ENCODE peak calls at places on chromosomes 6 and 20, in seven cellular contexts. A is H9, H is neural progenitor cell, L is OCI-LY7, X is GM23338, P is PC-3, U is IMR-90. N is an unnamed sample.

GRCh38 chr6:153015094-153015645 is 12.7 kb upstream of the MTRF1L start:
- DNase-seq in X (no peak), L (no peak), P (no peak), U (no peak), A (no peak), H (no peak), N (no peak)

GRCh38 chr20:64188682-64189529 is 24.7 kb downstream of the MYT1 start:
- DNase-seq in H (peak; percentile 74), A (peak; percentile 76), X (peak; percentile 96), L (no peak), U (peak; percentile 69), P (peak; percentile 31), N (peak; percentile 53)

GRCh38 chr6:14831922-14832321 is 413.9 kb upstream of the JARID2 start:
- DNase-seq in L (no peak), A (no peak), H (peak; percentile 55), X (no peak), U (no peak), P (no peak), N (no peak)

GRCh38 chr6:169263836-169264608 is 10.4 kb upstream of the THBS2 start:
- DNase-seq in X (no peak), A (no peak), L (no peak), P (peak; percentile 71), U (peak; percentile 64), H (no peak), N (no peak)

GRCh38 chr20:59019217-59019616 is at the start of gene TUBB1:
- DNase-seq in A (no peak), L (no peak), U (no peak), X (no peak), H (no peak), P (no peak), N (no peak)

GRCh38 chr6:150684715-150685459 is 85.2 kb downstream of the PLEKHG1 start:
- DNase-seq in X (no peak), L (no peak), H (no peak), U (no peak), A (no peak), P (no peak), N (no peak)

GRCh38 chr6:129369737-129370136 is 340.2 kb downstream of the ARHGAP18 start:
- DNase-seq in H (no peak), P (no peak), A (no peak), U (no peak), X (no peak), L (no peak), N (no peak)

GRCh38 chr6:31874084-31874670 is 4.6 kb downstream of the SLC44A4 start:
- DNase-seq in X (no peak), H (no peak), L (no peak), U (no peak), P (peak; percentile 33), A (no peak), N (peak; percentile 74)

GRCh38 chr6:74091133-74091793 is 395.3 kb downstream of the CD109 start:
- DNase-seq in A (no peak), U (peak; percentile 58), H (peak; percentile 78), L (peak; percentile 45), X (peak; percentile 88), P (peak; percentile 58), N (no peak)

GRCh38 chr6:112018619-112019416 is 35.1 kb upstream of the CCN6 start:
- DNase-seq in P (peak; percentile 67), A (no peak), X (no peak), L (no peak), U (no peak), H (no peak), N (no peak)

GRCh38 chr20:50876816-50877215 is 54.4 kb downstream of the ADNP start:
- DNase-seq in A (no peak), U (no peak), H (no peak), P (no peak), L (no peak), X (no peak), N (no peak)

GRCh38 chr20:64109831-64110391 is 2.5 kb upstream of the NPBWR2 start:
- DNase-seq in H (no peak), P (no peak), A (no peak), X (peak; percentile 0), L (no peak), U (no peak), N (peak; percentile 19)

GRCh38 chr6:163180874-163181541 is 233.5 kb upstream of the QKI start:
- DNase-seq in L (no peak), X (peak; percentile 86), H (peak; percentile 81), A (peak; percentile 84), P (peak; percentile 77), U (no peak), N (peak; percentile 59)

GRCh38 chr6:106163446-106163965 is 77.4 kb downstream of the PRDM1 start:
- DNase-seq in A (peak; percentile 52), U (peak; percentile 76), H (peak; percentile 29), X (peak; percentile 50), L (peak; percentile 74), P (no peak), N (no peak)

GRCh38 chr6:42532038-42532669 is 31.7 kb upstream of the UBR2 start:
- DNase-seq in P (peak; percentile 75), A (no peak), U (peak; percentile 73), X (peak; percentile 80), H (peak; percentile 77), L (peak; percentile 75), N (peak; percentile 49)

GRCh38 chr20:5000263-5001173 is 792 bp downstream of the SLC23A2 start:
- DNase-seq in L (peak; percentile 33), H (peak; percentile 62), A (peak; percentile 54), X (peak; percentile 56), U (peak; percentile 18), P (no peak), N (no peak)
- H4K20me1 ChIP-seq in L (peaks cover 11% of the 10 kb centered on the region), H (peaks cover 19% of the 10 kb centered on the region), A (no peaks in the 10 kb centered on the region), X (peaks cover 11% of the 10 kb centered on the region), U (peaks cover 37% of the 10 kb centered on the region), P (peaks cover 14% of the 10 kb centered on the region), N (peaks cover 4% of the 10 kb centered on the region)

GRCh38 chr20:52852695-52853094 is 119.5 kb upstream of the TSHZ2 start:
- DNase-seq in U (no peak), L (no peak), P (no peak), H (no peak), X (no peak), A (no peak), N (no peak)

GRCh38 chr20:52845044-52845443 is 127.1 kb upstream of the TSHZ2 start:
- DNase-seq in P (no peak), X (no peak), L (no peak), U (no peak), A (no peak), H (no peak), N (no peak)

GRCh38 chr20:52847029-52847660 is 125.0 kb upstream of the TSHZ2 start:
- DNase-seq in U (no peak), X (no peak), H (no peak), A (no peak), L (no peak), P (no peak), N (no peak)

DNA sequence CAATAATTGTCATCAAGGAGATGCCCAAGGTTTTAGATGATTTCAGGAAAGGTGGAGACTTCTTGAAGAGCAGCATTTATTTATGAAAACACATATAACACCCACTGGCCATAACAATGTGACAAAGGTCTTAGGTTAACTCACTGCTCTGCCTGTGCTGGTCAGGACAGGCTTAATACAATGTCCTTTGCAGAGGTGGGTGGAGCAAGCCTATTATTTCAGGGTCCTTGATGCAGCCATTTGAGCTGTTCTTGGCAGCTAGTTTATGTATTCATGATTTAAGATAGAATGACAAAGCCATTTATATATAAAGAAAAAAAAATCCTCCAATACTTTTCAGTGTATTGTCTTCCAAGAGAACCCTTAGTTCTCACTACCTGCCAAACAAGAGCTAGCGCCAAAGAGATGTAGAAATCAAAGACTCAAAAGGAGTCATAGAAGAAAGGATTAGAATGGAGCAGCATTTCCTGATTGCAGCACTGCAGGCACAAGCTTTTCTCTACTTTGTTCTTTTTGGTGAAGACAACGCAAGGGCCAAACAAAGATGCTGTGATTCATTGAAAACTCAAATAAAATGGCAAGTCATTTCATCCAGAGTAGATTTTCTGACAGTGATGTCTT is 124.3 kb upstream of the TSHZ2 start:
- DNase-seq in P (no peak), H (peak; percentile 11), L (no peak), U (no peak), X (no peak), A (no peak), N (no peak)
- H3K27ac ChIP-seq in P (no peak overlapping the region), H (no peak overlapping the region), L (no peak overlapping the region), U (no peak overlapping the region), X (no peak overlapping the region), A (no peak overlapping the region), N (no peak overlapping the region)

GRCh38 chr20:2104236-2104635 is 2.6 kb downstream of the STK35 start:
- DNase-seq in L (no peak), P (no peak), X (no peak), A (no peak), U (no peak), H (no peak), N (no peak)
- H4K20me1 ChIP-seq in L (peaks cover 27% of the 10 kb centered on the region), P (peaks cover 31% of the 10 kb centered on the region), X (peaks cover 51% of the 10 kb centered on the region), A (no peaks in the 10 kb centered on the region), U (peaks cover 47% of the 10 kb centered on the region), H (peaks cover 63% of the 10 kb centered on the region), N (peaks cover 31% of the 10 kb centered on the region)

GRCh38 chr20:49483706-49484101 is 1.2 kb upstream of the KCNB1 start:
- DNase-seq in H (peak; percentile 56), L (no peak), U (no peak), P (no peak), A (peak; percentile 45), X (peak; percentile 30), N (no peak)

GRCh38 chr20:49482173-49482572 is 295 bp downstream of the KCNB1 start:
- DNase-seq in P (no peak), X (peak; percentile 39), L (no peak), H (peak; percentile 13), A (peak; percentile 32), U (no peak), N (no peak)

GRCh38 chr20:49481116-49481515 is 1.4 kb downstream of the KCNB1 start:
- DNase-seq in H (no peak), P (no peak), U (no peak), X (no peak), L (no peak), A (no peak), N (no peak)

GRCh38 chr20:49483018-49483705 is 694 bp upstream of the KCNB1 start:
- DNase-seq in P (no peak), H (peak; percentile 69), U (no peak), A (peak; percentile 61), L (no peak), X (peak; percentile 60), N (no peak)

GRCh38 chr20:49482621-49483017 is at the start of gene KCNB1:
- DNase-seq in A (peak; percentile 93), H (peak; percentile 96), U (peak; percentile 21), X (peak; percentile 94), L (peak; percentile 19), P (peak; percentile 52), N (peak; percentile 43)
- H3K27ac ChIP-seq in A (no peak within 1 kb of the TSS), H (no peak within 1 kb of the TSS), U (no peak within 1 kb of the TSS), X (no peak within 1 kb of the TSS), L (no peak within 1 kb of the TSS), P (no peak within 1 kb of the TSS), N (no peak within 1 kb of the TSS)

N was measured in PC-9.